ENCODE peak calls at places on chromosomes 2 and 18, in seven cellular contexts. P is IMR-90, B is mesendoderm, M is H9, X is H1, R is mesenchymal stem cell, I is trophoblast cell. Y is an unnamed sample.

GRCh38 chr2:13000644-13001375 is 284.1 kb downstream of the TRIB2 start:
- DNase-seq in P (peak), B (no peak), M (no peak), X (no peak), R (peak), I (no peak), Y (no peak)

GRCh38 chr2:43998263-43998662 is 2.5 kb upstream of the LRPPRC start:
- DNase-seq in P (no peak), B (no peak), M (no peak), X (no peak), R (no peak), I (no peak), Y (no peak)

GRCh38 chr18:49161627-49162026 is 210.9 kb upstream of the SMAD7 start:
- DNase-seq in P (peak), B (no peak), M (no peak), X (no peak), R (peak), I (no peak), Y (no peak)

GRCh38 chr18:80194874-80195570 is 52.3 kb downstream of the PARD6G start:
- DNase-seq in P (no peak), B (no peak), M (no peak), X (peak), R (no peak), I (no peak), Y (no peak)

GRCh38 chr2:102046135-102046901 is 54.6 kb downstream of the IL1R2 start:
- DNase-seq in P (peak), B (no peak), M (no peak), X (no peak), R (peak), I (no peak), Y (no peak)

GRCh38 chr2:130827502-130828251 is 9.0 kb upstream of the ARHGEF4 start:
- DNase-seq in P (peak), B (peak), M (no peak), X (no peak), R (peak), I (peak), Y (peak)

GRCh38 chr18:78169487-78169886 is 810.1 kb upstream of the SALL3 start:
- DNase-seq in P (no peak), B (no peak), M (no peak), X (no peak), R (no peak), I (no peak), Y (no peak)

GRCh38 chr2:25853038-25853638 is 25.1 kb downstream of the ASXL2 start:
- DNase-seq in P (no peak), B (no peak), M (no peak), X (no peak), R (no peak), I (no peak), Y (no peak)

GRCh38 chr2:10457846-10458563 is 9.9 kb upstream of the ODC1 start:
- DNase-seq in P (peak), B (no peak), M (no peak), X (no peak), R (no peak), I (no peak), Y (no peak)

GRCh38 chr2:61340242-61340641 is 130.6 kb downstream of the USP34 start:
- DNase-seq in P (peak), B (no peak), M (no peak), X (no peak), R (peak), I (no peak), Y (no peak)

GRCh38 chr2:231684314-231685223 is 23.8 kb upstream of the PTMA start:
- DNase-seq in P (no peak), B (no peak), M (peak), X (no peak), R (no peak), I (no peak), Y (no peak)

GRCh38 chr18:79956276-79956675 is 4.8 kb upstream of the SLC66A2 start:
- DNase-seq in P (no peak), B (no peak), M (no peak), X (no peak), R (no peak), I (no peak), Y (no peak)

GRCh38 chr2:73823916-73824523 is 4.7 kb upstream of the STAMBP start:
- DNase-seq in P (peak), B (peak), M (no peak), X (no peak), R (peak), I (peak), Y (peak)

GRCh38 chr2:64612575-64613195 is 41.0 kb downstream of the SERTAD2 start:
- DNase-seq in P (no peak), B (no peak), M (no peak), X (no peak), R (no peak), I (no peak), Y (no peak)

GRCh38 chr2:230161180-230161579 is 58.6 kb downstream of the SP110 start:
- DNase-seq in P (peak), B (no peak), M (no peak), X (no peak), R (peak), I (peak), Y (no peak)

GRCh38 chr2:45731146-45731545 is 79.7 kb downstream of the PRKCE start:
- DNase-seq in P (peak), B (no peak), M (no peak), X (no peak), R (no peak), I (no peak), Y (no peak)

GRCh38 chr2:224308267-224308911 is 93.5 kb downstream of the FAM124B start:
- DNase-seq in P (no peak), B (no peak), M (no peak), X (no peak), R (peak), I (no peak), Y (no peak)

GRCh38 chr18:23966909-23967308 is 47.6 kb upstream of the TTC39C start:
- DNase-seq in P (no peak), B (no peak), M (no peak), X (no peak), R (no peak), I (no peak), Y (no peak)

GRCh38 chr2:95181774-95182173 is 16.2 kb downstream of the ZNF2 start:
- DNase-seq in P (no peak), B (no peak), M (no peak), X (no peak), R (no peak), I (no peak), Y (no peak)

GRCh38 chr2:95185973-95186372 is 20.4 kb downstream of the ZNF2 start:
- DNase-seq in P (no peak), B (no peak), M (no peak), X (no peak), R (no peak), I (no peak), Y (no peak)

GRCh38 chr2:95179451-95179850 is 13.8 kb downstream of the ZNF2 start:
- DNase-seq in P (no peak), B (no peak), M (no peak), X (no peak), R (no peak), I (no peak), Y (no peak)

DNA sequence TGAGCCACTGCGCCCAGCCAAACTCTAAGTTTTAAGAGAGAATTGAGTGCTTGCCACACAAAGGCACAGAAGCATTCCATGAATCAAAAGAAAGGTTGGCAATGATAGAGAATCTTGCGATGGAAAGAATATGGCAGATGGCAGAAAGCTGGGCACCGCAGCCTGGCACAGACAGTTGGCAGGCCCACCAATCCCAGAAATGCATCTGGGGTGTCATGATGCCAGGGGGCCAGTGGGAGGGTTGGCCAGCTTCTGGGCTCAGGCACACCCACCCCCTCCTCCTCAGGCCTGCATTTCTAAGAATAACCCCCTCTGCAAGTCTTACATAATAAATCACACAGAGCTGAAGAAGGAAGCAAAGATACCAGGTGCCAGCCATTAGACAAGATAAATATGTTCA is 19.6 kb downstream of the ZNF2 start:
- DNase-seq in P (no peak), B (no peak), M (no peak), X (no peak), R (no peak), I (no peak), Y (no peak)
- H3K18ac ChIP-seq in P (no peak), B (no peak), M (no peak), X (no peak), R (no peak), I (no peak), Y (no peak)

GRCh38 chr2:39095624-39096023 is 25.2 kb downstream of the SOS1 start:
- DNase-seq in P (no peak), B (no peak), M (no peak), X (no peak), R (no peak), I (no peak), Y (no peak)
- H3K27ac ChIP-seq in P (no peak), B (no peak), M (no peak), X (no peak), R (no peak), I (no peak), Y (no peak)

DNA sequence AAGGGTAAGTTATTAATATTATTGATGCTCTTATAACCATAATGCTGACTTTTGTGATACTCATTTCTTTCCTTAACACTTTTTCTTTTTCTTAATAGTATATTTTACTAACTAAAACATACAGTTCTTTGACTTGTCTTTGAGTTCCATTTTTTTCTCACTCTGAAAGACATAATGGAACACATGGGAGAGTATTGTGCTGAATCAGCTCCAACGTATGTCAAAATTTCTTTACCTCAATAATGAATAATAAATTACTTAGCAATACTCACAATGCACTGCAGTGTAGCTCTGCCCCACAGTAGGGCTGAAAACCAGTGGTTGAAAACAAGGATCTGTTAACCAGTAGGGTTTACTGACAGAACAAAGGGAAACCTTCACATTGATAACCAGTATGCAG is 40.7 kb downstream of the ACVR1 start:
- DNase-seq in P (no peak), B (no peak), M (no peak), X (no peak), R (no peak), I (no peak), Y (no peak)
- H3K18ac ChIP-seq in P (no peak), B (no peak), M (no peak), X (no peak), R (no peak), I (no peak), Y (no peak)

GRCh38 chr2:144448389-144449027 is 71.4 kb downstream of the ZEB2 start:
- DNase-seq in P (no peak), B (no peak), M (no peak), X (no peak), R (no peak), I (no peak), Y (no peak)

GRCh38 chr2:144446136-144446535 is 73.8 kb downstream of the ZEB2 start:
- DNase-seq in P (no peak), B (no peak), M (no peak), X (no peak), R (no peak), I (no peak), Y (no peak)

GRCh38 chr2:144451443-144451842 is 68.5 kb downstream of the ZEB2 start:
- DNase-seq in P (no peak), B (no peak), M (no peak), X (no peak), R (no peak), I (no peak), Y (no peak)

GRCh38 chr2:144447535-144447934 is 72.4 kb downstream of the ZEB2 start:
- DNase-seq in P (no peak), B (no peak), M (no peak), X (no peak), R (no peak), I (no peak), Y (no peak)

DNA sequence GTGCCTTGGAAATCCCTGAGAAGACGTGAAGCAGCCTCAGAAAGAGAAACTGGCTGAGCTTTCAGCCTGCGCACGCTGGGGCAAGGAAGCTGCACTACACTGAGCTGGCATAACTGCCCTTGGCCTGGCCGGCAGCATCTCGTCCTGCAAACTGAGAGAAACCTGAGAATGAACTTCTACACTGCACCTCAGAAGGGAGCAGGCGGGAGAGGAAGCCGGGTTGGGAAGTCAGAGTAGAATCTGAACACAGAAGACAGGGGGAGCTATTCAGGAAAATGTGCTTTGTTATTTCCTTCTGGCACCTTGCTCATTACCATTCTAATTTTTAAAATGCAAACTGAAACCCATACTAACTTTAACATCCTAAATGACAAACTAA is 70.9 kb downstream of the ZEB2 start:
- DNase-seq in P (no peak), B (peak), M (peak), X (peak), R (no peak), I (no peak), Y (no peak)
- H3K27ac ChIP-seq in P (no peak), B (no peak), M (peak), X (no peak), R (no peak), I (no peak), Y (no peak)

DNA sequence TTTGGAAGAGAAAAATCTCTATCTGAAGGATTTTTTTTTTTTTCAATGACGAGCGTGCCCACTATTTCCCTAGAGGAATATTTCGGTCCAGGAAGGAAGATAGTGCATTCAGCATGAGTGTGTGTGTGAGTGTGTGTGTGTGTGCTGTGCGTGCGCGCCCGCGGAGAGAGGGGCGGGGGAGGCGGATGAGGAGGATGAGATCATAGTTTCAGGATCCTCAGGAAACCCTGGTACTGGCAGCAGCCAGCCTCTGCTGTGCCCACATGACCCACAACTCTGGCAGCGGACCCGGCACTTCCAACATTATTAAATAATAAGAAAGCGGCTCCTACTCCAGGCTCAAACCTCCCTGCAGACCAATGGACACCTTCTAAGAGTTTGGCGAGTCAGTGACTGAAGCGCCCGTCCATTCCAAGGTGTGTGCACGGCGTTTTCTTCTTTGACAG is 217.0 kb upstream of the DTNA start:
- DNase-seq in P (peak), B (peak), M (peak), X (peak), R (peak), I (no peak), Y (peak)
- H3K18ac ChIP-seq in P (no peak), B (peak), M (peak), X (peak), R (no peak), I (no peak), Y (no peak)

DNA sequence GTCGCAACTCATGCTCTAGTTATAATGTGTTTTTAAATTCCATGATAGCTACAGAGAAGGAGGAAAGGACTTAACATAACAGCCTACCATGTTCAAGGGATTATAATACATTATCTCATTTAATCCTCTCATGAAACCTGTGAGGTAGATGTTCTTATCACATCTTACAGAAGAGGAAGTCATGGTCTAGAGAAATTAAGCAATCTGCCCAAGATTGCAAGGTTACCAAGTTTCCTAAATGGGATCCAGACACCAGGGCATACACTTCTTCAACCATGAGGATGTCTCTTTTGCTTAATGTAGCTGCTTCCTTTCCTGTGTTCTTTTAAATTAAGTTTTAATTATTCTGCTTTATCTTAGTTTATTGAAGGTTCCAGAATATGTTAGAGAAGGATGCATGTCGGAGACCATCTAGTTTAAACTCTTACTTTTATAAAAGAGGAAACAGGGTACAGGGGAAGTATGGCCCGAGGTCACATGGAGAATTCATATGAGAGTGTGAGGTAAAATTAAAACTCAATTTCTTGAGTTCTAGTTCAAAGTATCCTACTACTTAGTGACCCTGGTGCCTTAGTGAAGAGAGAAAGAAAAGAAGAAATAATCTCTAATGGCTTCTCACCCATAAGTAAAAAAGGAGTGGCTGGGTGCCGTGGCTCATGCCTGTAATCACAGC is 3.6 kb upstream of the IL1A start:
- DNase-seq in P (no peak), B (no peak), M (no peak), X (no peak), R (no peak), I (no peak), Y (no peak)
- H3K27ac ChIP-seq in P (no peak), B (no peak), M (no peak), X (no peak), R (no peak), I (no peak), Y (no peak)

DNA sequence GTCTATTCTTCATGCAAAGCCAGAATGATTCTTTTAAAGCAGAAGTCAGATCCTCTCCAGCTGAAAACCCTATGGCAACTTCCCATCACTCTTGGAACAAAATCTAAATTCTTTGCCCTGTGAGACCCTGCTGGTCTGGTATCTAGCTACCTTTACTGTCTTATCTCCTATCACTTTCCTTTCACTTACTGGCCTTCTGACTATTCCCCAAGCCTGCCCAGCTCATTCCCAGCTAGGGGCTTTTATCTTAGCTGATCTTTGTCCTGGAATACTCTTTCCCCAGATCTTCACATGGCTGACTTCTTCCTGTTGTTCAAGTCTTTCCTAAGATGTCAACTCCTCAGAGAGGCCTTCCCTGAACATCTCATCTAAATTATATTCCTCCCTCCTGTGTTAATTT is 63.6 kb downstream of the GREB1L start:
- DNase-seq in P (no peak), B (peak), M (no peak), X (no peak), R (no peak), I (peak), Y (no peak)
- H3K18ac ChIP-seq in P (no peak), B (no peak), M (no peak), X (no peak), R (no peak), I (no peak), Y (no peak)

Y was measured in neuronal stem cell.